ENCODE peak calls at places on chromosomes 16 and 17, in nine cellular contexts. W is right atrium auricular region; A is cardiac muscle cell; F is pancreas; H is CD4-positive, CD25-positive, alpha-beta regulatory T cell; Y is naive thymus-derived CD4-positive, alpha-beta T cell; E is neural progenitor cell; S is heart right ventricle; D is aorta. K is an unnamed sample. For H3K4me1, the result is how much of the 10 kb centered on the place peaks cover.

GRCh38 chr17:66691644-66692500 is 143.0 kb upstream of the CACNG5 start:
- DNase-seq in W (no peak), A (no peak), F (no peak), H (no peak), Y (no peak), E (no peak), S (no peak), D (no peak), K (no peak)

GRCh38 chr16:89828870-89829629 is 775 bp downstream of the SPIRE2 start:
- DNase-seq in W (no peak), A (no peak), F (peak), H (no peak), Y (no peak), E (no peak), S (no peak), D (no peak), K (no peak)

GRCh38 chr17:46157443-46158107 is 35.7 kb downstream of the KANSL1 start:
- DNase-seq in W (no peak), A (no peak), F (no peak), H (no peak), Y (no peak), E (no peak), S (no peak), D (no peak), K (no peak)

GRCh38 chr16:28092721-28093382 is 29.3 kb upstream of the GSG1L start:
- DNase-seq in W (no peak), A (no peak), F (no peak), H (no peak), Y (no peak), E (no peak), S (no peak), D (peak), K (no peak)

GRCh38 chr17:61837175-61838051 is 25.9 kb downstream of the BRIP1 start:
- DNase-seq in W (no peak), A (peak), F (peak), H (peak), Y (peak), E (peak), S (peak), D (peak), K (peak)

GRCh38 chr17:61556224-61557188 is 34.5 kb downstream of the NACA2 start:
- DNase-seq in W (no peak), A (no peak), F (no peak), H (no peak), Y (no peak), E (no peak), S (no peak), D (no peak), K (no peak)

GRCh38 chr17:77185137-77185536 is 44.4 kb downstream of the SEC14L1 start:
- DNase-seq in W (no peak), A (peak), F (no peak), H (no peak), Y (no peak), E (peak), S (no peak), D (no peak), K (no peak)

GRCh38 chr16:69467531-69468204 is 43.2 kb downstream of the CYB5B start:
- DNase-seq in W (no peak), A (no peak), F (no peak), H (no peak), Y (no peak), E (no peak), S (no peak), D (no peak), K (no peak)

GRCh38 chr16:74591914-74592650 is 14.8 kb downstream of the GLG1 start:
- DNase-seq in W (no peak), A (no peak), F (no peak), H (no peak), Y (no peak), E (no peak), S (no peak), D (no peak), K (no peak)

GRCh38 chr17:67208232-67208631 is 36.8 kb downstream of the HELZ start:
- DNase-seq in W (no peak), A (no peak), F (no peak), H (no peak), Y (no peak), E (no peak), S (no peak), D (no peak), K (no peak)

GRCh38 chr17:29091591-29092291 is 48.8 kb downstream of the PIPOX start:
- DNase-seq in W (no peak), A (no peak), F (no peak), H (no peak), Y (no peak), E (no peak), S (no peak), D (no peak), K (no peak)

GRCh38 chr16:7209598-7209997 is 123.0 kb upstream of the RBFOX1 start:
- DNase-seq in W (no peak), A (no peak), F (no peak), H (no peak), Y (no peak), E (no peak), S (no peak), D (no peak), K (no peak)

GRCh38 chr16:81668243-81669097 is 110.6 kb upstream of the PLCG2 start:
- DNase-seq in W (no peak), A (peak), F (no peak), H (no peak), Y (no peak), E (no peak), S (no peak), D (no peak), K (no peak)

GRCh38 chr16:72858611-72859493 is 189.1 kb downstream of the ZFHX3 start:
- DNase-seq in W (no peak), A (no peak), F (no peak), H (no peak), Y (no peak), E (no peak), S (no peak), D (peak), K (no peak)

GRCh38 chr16:48561960-48562393 is 48.0 kb downstream of the N4BP1 start:
- DNase-seq in W (no peak), A (no peak), F (no peak), H (no peak), Y (no peak), E (no peak), S (no peak), D (no peak), K (no peak)

GRCh38 chr16:12293913-12294312 is 317.4 kb downstream of the SNX29 start:
- DNase-seq in W (no peak), A (no peak), F (no peak), H (no peak), Y (no peak), E (no peak), S (no peak), D (no peak), K (no peak)

GRCh38 chr16:19375561-19376158 is 42.0 kb upstream of the TMC5 start:
- DNase-seq in W (no peak), A (peak), F (no peak), H (peak), Y (no peak), E (peak), S (peak), D (no peak), K (no peak)

GRCh38 chr17:7177210-7177953 is 1.8 kb downstream of the ASGR1 start:
- DNase-seq in W (peak), A (peak), F (peak), H (peak), Y (peak), E (peak), S (peak), D (peak), K (peak)

GRCh38 chr16:28212532-28212873 is 738 bp upstream of the XPO6 start:
- DNase-seq in W (no peak), A (no peak), F (peak), H (no peak), Y (no peak), E (no peak), S (no peak), D (no peak), K (no peak)

GRCh38 chr17:21289175-21289901 is 4.8 kb downstream of the MAP2K3 start:
- DNase-seq in W (no peak), A (no peak), F (no peak), H (no peak), Y (no peak), E (no peak), S (no peak), D (no peak), K (no peak)

GRCh38 chr17:65078441-65079160 is 22.1 kb upstream of the GNA13 start:
- DNase-seq in W (no peak), A (no peak), F (no peak), H (no peak), Y (no peak), E (no peak), S (no peak), D (no peak), K (no peak)

GRCh38 chr17:68646626-68647526 is 45.7 kb upstream of the FAM20A start:
- DNase-seq in W (no peak), A (no peak), F (no peak), H (no peak), Y (no peak), E (no peak), S (no peak), D (no peak), K (no peak)

GRCh38 chr16:30395155-30395991 is at the start of gene ZNF48:
- DNase-seq in W (peak), A (peak), F (peak), H (peak), Y (peak), E (peak), S (peak), D (peak), K (peak)

GRCh38 chr17:42407289-42407836 is 15.7 kb downstream of the CAVIN1 start:
- DNase-seq in W (peak), A (peak), F (peak), H (peak), Y (peak), E (peak), S (peak), D (peak), K (peak)

GRCh38 chr16:14629612-14629918 is 495 bp downstream of the PARN start:
- DNase-seq in W (no peak), A (no peak), F (no peak), H (no peak), Y (no peak), E (no peak), S (no peak), D (no peak), K (peak)

GRCh38 chr16:67068212-67068753 is 39.3 kb downstream of the CBFB start:
- DNase-seq in W (no peak), A (no peak), F (no peak), H (no peak), Y (no peak), E (no peak), S (no peak), D (no peak), K (no peak)

GRCh38 chr17:75457047-75457654 is 716 bp downstream of the TMEM94 start:
- DNase-seq in W (no peak), A (peak), F (no peak), H (no peak), Y (no peak), E (peak), S (peak), D (peak), K (no peak)

GRCh38 chr16:29922326-29922725 is 3.7 kb downstream of the KCTD13 start:
- DNase-seq in W (no peak), A (no peak), F (no peak), H (no peak), Y (no peak), E (no peak), S (no peak), D (no peak), K (no peak)

GRCh38 chr17:65745241-65745640 is 183.8 kb upstream of the AXIN2 start:
- DNase-seq in W (no peak), A (no peak), F (no peak), H (no peak), Y (no peak), E (no peak), S (no peak), D (no peak), K (no peak)

GRCh38 chr16:88533945-88534641 is 36.1 kb upstream of the ZC3H18 start:
- DNase-seq in W (peak), A (peak), F (peak), H (peak), Y (peak), E (peak), S (peak), D (peak), K (peak)

GRCh38 chr16:85490971-85491771 is 122.0 kb upstream of the GSE1 start:
- DNase-seq in W (no peak), A (no peak), F (peak), H (peak), Y (no peak), E (peak), S (no peak), D (no peak), K (no peak)

DNA sequence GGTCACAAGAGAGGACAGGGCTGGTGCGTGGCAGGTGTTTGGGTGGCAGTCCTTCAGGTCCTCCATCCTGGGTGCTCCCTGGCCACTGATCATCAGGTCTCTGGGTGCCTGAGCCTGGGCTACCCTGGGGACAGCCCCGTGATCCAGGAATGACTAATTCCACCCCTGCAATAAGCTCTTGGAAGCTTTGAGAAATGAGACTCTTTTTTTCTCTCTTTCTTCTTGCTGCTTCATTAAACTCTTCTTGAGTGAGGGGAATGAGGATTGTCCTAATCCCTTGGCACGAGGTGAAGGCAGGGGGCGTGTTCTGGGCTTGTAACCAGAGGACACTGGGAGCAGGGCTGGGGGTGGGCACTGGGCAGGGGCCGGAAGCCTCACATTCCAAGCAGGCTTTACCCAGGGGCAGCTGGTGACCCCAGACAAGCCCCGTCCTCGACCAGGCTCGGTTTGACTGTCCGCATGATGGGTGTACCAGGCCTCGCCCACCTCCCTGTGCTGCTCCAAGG is 21.3 kb upstream of the SPNS2 start:
- DNase-seq in W (no peak), A (no peak), F (no peak), H (no peak), Y (no peak), E (peak), S (no peak), D (no peak), K (no peak)
- H3K27ac ChIP-seq in W (no peak), A (no peak), F (no peak), H (no peak), Y (no peak), E (no peak), S (no peak), D (no peak), K (no peak)

DNA sequence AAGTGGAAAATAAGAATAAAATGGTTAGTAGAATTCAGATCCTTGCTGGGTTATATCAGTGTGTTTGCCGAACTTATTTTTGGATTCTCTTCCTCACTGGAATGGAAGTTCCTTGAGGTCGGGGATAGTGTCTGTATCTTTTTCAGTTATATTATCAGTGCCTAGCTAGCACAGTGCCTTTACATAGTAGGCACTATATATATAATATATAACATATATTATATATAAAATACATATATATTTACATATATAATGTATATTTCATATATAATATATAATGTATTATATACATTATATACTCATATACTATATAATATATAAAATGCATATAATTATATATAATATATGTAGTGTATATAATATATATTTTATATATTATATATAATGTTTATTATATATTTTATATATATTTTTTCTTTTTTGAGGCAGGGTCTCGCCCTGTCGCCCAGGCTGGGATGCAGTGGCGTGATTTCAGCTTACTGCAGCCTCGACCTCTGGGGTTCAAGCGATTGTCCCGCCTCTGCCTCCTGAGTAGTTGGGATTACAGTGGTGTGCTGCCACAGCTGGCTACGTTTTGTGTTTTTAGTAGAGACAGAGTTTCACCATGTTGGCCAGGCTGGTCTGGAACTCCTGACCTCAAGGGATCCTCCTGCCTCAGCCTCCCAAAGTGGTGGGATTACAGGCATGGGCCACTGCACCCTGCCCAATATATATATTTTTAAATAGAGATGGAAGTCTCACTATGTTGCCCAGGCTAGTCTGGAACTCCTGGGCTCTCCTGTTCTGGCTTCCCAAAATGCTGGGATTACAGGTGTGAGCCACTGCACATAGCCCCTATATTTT is 3.2 kb downstream of the NFATC3 start:
- DNase-seq in W (no peak), A (no peak), F (no peak), H (no peak), Y (no peak), E (no peak), S (no peak), D (no peak), K (no peak)
- H3K4me1 ChIP-seq in W (half or more), A (under half), F (under half), H (half or more), Y (half or more), E (under half), S (half or more), D (under half), K (under half)

GRCh38 chr17:81037026-81037782 is 2.3 kb downstream of the BAIAP2 start:
- DNase-seq in W (no peak), A (no peak), F (peak), H (no peak), Y (no peak), E (no peak), S (peak), D (peak), K (no peak)

GRCh38 chr17:81034168-81034777 is 678 bp upstream of the BAIAP2 start:
- DNase-seq in W (no peak), A (no peak), F (no peak), H (no peak), Y (no peak), E (peak), S (no peak), D (no peak), K (no peak)

GRCh38 chr17:81034779-81035388 is at the start of gene BAIAP2:
- DNase-seq in W (peak), A (peak), F (peak), H (peak), Y (peak), E (peak), S (peak), D (peak), K (peak)

GRCh38 chr17:81036128-81036891 is 1.4 kb downstream of the BAIAP2 start:
- DNase-seq in W (no peak), A (no peak), F (peak), H (no peak), Y (no peak), E (no peak), S (no peak), D (no peak), K (no peak)

GRCh38 chr17:81035389-81036127 is 607 bp downstream of the BAIAP2 start:
- DNase-seq in W (no peak), A (peak), F (peak), H (no peak), Y (no peak), E (peak), S (no peak), D (no peak), K (no peak)
- H3K27ac ChIP-seq in W (peak), A (no peak), F (no peak), H (no peak), Y (peak), E (no peak), S (peak), D (no peak), K (no peak)

DNA sequence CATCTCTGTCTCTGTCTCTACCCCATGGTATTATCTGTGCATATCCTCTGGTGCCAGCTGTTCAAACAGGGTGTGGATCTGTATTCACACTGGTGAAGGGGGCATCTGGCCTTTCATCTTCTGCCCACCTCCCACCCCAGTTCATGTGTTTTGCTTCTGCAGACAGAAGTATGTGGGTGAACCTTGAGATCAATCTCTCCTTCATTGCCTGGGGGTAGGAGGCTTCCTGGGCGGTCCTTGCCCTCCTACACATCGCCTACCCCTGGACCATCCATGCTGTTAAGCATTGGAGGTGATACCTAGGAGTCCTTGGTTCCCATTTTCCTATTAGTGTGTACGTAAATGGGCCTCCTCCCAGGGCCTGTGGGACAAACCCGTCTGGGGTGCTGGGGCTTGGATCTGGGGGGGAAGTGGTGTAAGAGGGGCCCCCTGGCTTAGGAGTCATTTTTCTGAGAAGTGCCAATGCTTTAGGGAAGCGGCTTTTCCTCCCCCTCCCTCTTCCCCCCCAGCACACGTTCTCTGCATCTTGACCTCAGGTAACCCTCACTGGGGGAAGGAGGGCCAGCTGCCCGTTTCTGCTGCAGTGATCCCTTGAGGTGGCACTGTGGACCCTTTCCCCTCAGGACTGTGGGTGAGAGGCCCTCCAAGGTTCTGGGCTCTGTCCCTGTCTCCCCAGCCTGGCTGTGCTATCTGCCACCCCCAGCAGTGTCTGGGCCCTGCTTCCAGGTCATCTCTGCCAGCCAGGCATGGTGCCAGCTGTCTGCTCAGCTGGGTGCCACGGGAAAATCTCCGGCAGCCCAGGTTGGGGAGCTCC is 21.2 kb downstream of the RARA start:
- DNase-seq in W (no peak), A (no peak), F (peak), H (peak), Y (no peak), E (no peak), S (peak), D (no peak), K (no peak)
- H3K4me1 ChIP-seq in W (half or more), A (under half), F (under half), H (half or more), Y (half or more), E (under half), S (half or more), D (under half), K (half or more)

DNA sequence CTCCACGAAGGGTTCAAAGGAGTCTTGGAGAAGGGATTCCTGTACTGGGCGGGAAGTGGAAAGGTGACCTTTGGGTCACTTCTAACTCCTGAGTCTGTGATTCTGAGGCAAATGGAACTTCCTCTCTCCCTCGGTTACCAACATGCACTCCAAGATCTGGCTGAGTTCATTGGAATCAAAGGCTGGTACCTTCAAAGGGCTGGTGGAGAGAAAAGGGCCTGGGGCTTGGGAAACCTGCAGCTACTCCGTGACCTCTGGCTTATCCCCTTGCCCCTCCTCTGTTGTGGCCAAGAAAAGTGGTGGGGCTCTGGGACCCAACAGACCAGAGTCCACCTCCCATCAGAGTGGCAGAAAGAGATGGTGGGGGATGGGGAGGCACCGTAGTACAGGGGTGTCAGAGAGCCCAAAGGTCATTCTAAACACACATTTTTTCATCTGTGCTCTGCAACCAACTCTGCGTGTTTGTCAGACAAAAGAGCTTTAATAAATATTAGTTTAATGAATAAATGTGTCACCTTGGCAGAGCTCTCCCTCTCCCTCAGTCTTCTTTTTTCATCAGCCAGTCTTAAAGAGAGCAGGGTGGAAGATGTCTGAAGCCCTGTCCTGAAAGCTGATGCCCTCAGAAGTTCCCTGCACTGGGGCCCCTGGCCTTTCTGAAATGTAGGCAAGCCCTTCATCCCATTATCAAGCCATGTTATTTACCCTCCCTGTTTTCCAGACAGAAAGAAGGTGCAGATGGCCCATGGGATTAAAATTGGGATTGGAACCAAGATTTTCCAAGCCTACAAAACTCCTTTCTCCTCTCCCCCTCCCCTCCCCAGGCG is 227.4 kb downstream of the CCDC182 start:
- DNase-seq in W (no peak), A (no peak), F (no peak), H (no peak), Y (no peak), E (no peak), S (no peak), D (no peak), K (no peak)
- H3K27ac ChIP-seq in W (peak), A (peak), F (no peak), H (no peak), Y (no peak), E (peak), S (no peak), D (no peak), K (no peak)

GRCh38 chr17:17666111-17666714 is 15.0 kb upstream of the RAI1 start:
- DNase-seq in W (no peak), A (no peak), F (no peak), H (no peak), Y (no peak), E (no peak), S (no peak), D (no peak), K (no peak)
- H3K4me1 ChIP-seq in W (under half), A (under half), F (under half), H (under half), Y (under half), E (under half), S (under half), D (under half), K (under half)

K was measured in effector memory CD4-positive, alpha-beta T cell.